ENCODE peak calls at places on chromosomes 7 and 10, in eight cellular contexts. U, J, X, V, B, T, L and H are unnamed samples.

GRCh38 chr7:158856883-158857668 is 718 bp downstream of the DYNC2I1 start:
- DNase-seq in V (no peak), X (no peak), L (no peak), B (no peak), J (no peak), U (peak), T (no peak), H (no peak)

GRCh38 chr10:126599949-126600627 is 70.4 kb downstream of the C10orf90 start:
- DNase-seq in U (no peak), X (no peak), B (no peak), T (no peak), L (no peak), J (no peak), V (no peak), H (no peak)

GRCh38 chr10:116104210-116104932 is 168.6 kb downstream of the GFRA1 start:
- DNase-seq in L (no peak), T (no peak), V (no peak), B (no peak), U (no peak), J (no peak), X (no peak), H (no peak)

GRCh38 chr7:104851268-104851667 is 162.7 kb upstream of the KMT2E start:
- DNase-seq in U (no peak), T (peak), B (no peak), J (no peak), V (no peak), X (no peak), L (no peak), H (no peak)

GRCh38 chr10:113459672-113460280 is 93.1 kb upstream of the HABP2 start:
- DNase-seq in L (no peak), U (no peak), J (no peak), B (no peak), V (no peak), T (no peak), X (no peak), H (no peak)

GRCh38 chr7:139774376-139774775 is 3.4 kb downstream of the HIPK2 start:
- DNase-seq in U (peak), B (peak), T (peak), J (no peak), X (no peak), V (no peak), L (no peak), H (no peak)

GRCh38 chr10:96719850-96720421 is 378 bp downstream of the PIK3AP1 start:
- DNase-seq in L (no peak), T (no peak), X (peak), V (no peak), U (no peak), J (peak), B (no peak), H (peak)

GRCh38 chr7:129785457-129786178 is 167.1 kb downstream of the UBE2H start:
- DNase-seq in X (no peak), U (no peak), T (no peak), V (no peak), B (no peak), L (no peak), J (no peak), H (peak)

GRCh38 chr10:132441818-132442217 is 44.8 kb downstream of the PWWP2B start:
- DNase-seq in U (no peak), X (no peak), J (no peak), T (no peak), L (no peak), V (no peak), B (no peak), H (no peak)

GRCh38 chr10:132443998-132444876 is 47.2 kb downstream of the PWWP2B start:
- DNase-seq in X (no peak), J (no peak), B (no peak), T (no peak), U (no peak), V (no peak), L (no peak), H (no peak)

GRCh38 chr10:132444877-132445351 is 47.9 kb downstream of the PWWP2B start:
- DNase-seq in V (no peak), X (peak), T (no peak), L (no peak), J (no peak), B (no peak), U (no peak), H (no peak)

GRCh38 chr10:132442636-132443035 is 45.6 kb downstream of the PWWP2B start:
- DNase-seq in X (no peak), T (no peak), L (no peak), J (no peak), U (no peak), V (no peak), B (no peak), H (no peak)

GRCh38 chr10:132443605-132443997 is 46.6 kb downstream of the PWWP2B start:
- DNase-seq in U (peak), L (no peak), X (peak), J (no peak), V (no peak), T (peak), B (peak), H (no peak)
- TF ChIP-seq CTCF in U (peak), L (peak), X (peak), J (peak), V (peak), T (peak), B (peak), H (no peak)

DNA sequence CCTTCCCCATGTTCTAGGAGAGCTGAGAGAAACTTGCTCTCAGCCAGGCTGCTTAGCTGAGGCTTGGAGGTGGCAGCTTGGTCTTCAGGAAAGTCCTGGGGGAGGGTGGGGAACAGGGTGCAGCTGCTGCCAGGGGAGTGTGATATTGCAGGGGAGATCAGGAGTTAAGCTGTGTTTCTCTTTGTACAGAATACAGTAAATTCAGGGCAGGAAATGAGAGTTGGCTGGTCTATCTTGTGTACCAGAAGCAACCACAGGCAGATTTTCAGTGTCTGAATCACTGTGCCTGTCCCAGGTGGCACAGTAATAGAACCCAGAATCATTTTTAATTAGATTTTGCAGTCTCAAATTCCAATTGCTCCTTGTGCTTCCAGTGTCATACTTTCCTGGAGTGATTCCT is 93.9 kb upstream of the TARP start:
- DNase-seq in B (no peak), V (no peak), U (no peak), T (peak), J (no peak), L (no peak), X (no peak), H (no peak)
- TF ChIP-seq CTCF in B (no peak), V (no peak), U (no peak), T (no peak), J (no peak), L (no peak), X (no peak), H (no peak)

GRCh38 chr7:138097064-138097741 is 20.9 kb downstream of the AKR1D1 start:
- DNase-seq in X (peak), L (no peak), J (no peak), B (no peak), T (peak), V (no peak), U (peak), H (peak)
- TF ChIP-seq CTCF in X (peak), L (peak), J (no peak), B (peak), T (peak), V (peak), U (peak), H (peak)

GRCh38 chr7:25391295-25391861 is 163.1 kb upstream of the NPVF start:
- DNase-seq in V (no peak), B (peak), L (no peak), X (peak), T (peak), U (peak), J (no peak), H (no peak)

GRCh38 chr7:25386311-25386744 is 158.0 kb upstream of the NPVF start:
- DNase-seq in T (no peak), B (no peak), J (no peak), X (no peak), L (no peak), V (no peak), U (no peak), H (no peak)

GRCh38 chr7:25388681-25389080 is 160.4 kb upstream of the NPVF start:
- DNase-seq in L (no peak), V (no peak), U (no peak), J (no peak), X (no peak), B (no peak), T (no peak), H (no peak)

GRCh38 chr7:25392571-25393338 is 164.5 kb upstream of the NPVF start:
- DNase-seq in U (no peak), J (no peak), B (no peak), T (no peak), V (no peak), L (no peak), X (no peak), H (peak)

GRCh38 chr7:25389489-25390106 is 161.3 kb upstream of the NPVF start:
- DNase-seq in J (no peak), L (no peak), X (peak), V (no peak), U (peak), B (no peak), T (peak), H (no peak)
- TF ChIP-seq CTCF in J (peak), L (peak), X (peak), V (peak), U (peak), B (peak), T (peak), H (peak)

DNA sequence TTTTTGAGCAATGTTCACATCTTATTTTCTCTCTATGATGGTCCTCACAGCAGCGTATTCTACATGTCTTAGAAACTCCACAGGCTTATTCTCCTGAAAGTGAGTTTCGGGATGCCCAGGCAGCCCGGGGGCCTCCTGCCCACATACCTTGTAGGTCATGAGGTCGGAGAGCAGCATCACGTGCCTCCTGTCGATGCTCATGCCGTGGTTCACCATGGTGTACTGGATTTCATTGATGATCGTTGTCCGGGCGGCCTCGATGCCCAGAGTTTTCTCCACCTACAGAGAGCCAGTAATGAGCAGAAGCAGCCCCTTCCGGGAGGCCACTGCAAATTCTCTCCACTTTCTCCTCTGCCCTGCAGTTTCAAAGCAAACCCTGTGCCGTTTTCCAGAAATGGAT is 48.0 kb downstream of the POLR3A start:
- DNase-seq in T (no peak), B (no peak), U (no peak), X (no peak), L (no peak), V (no peak), J (no peak), H (no peak)
- TF ChIP-seq CTCF in T (no peak), B (no peak), U (no peak), X (no peak), L (no peak), V (no peak), J (no peak), H (no peak)

DNA sequence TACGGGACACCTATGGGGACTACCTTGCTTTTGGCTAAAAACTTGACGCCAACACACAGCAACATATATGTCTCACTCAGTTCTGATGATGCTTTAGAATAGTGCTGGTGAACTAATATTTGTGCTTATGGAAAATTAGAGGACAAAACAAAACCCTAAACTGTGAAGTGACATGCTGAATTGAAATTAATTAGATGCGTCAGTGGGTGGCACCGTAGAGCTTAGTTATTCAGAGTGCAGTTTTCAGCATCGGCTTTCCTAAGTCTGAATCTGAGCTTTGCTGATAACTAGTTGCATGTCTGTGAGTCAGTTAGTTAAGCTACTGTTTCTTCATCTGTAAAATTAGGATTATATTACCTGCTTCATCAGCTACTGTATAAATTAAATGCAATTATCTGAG is 245.0 kb upstream of the SORCS1 start:
- DNase-seq in V (peak), J (no peak), U (peak), T (peak), L (no peak), B (no peak), X (no peak), H (no peak)
- TF ChIP-seq CTCF in V (peak), J (no peak), U (peak), T (no peak), L (peak), B (no peak), X (no peak), H (no peak)

GRCh38 chr10:61967298-61967697 is 65.8 kb downstream of the ARID5B start:
- DNase-seq in L (no peak), T (no peak), B (no peak), X (no peak), U (no peak), V (no peak), J (no peak), H (no peak)

GRCh38 chr10:61973169-61973568 is 71.7 kb downstream of the ARID5B start:
- DNase-seq in X (no peak), L (no peak), J (no peak), T (peak), V (no peak), U (peak), B (no peak), H (peak)

GRCh38 chr10:61971016-61971350 is 69.5 kb downstream of the ARID5B start:
- DNase-seq in V (no peak), B (no peak), X (no peak), T (peak), L (no peak), U (peak), J (no peak), H (no peak)

GRCh38 chr10:61973923-61974322 is 72.4 kb downstream of the ARID5B start:
- DNase-seq in V (no peak), L (no peak), B (no peak), J (no peak), T (peak), X (no peak), U (no peak), H (no peak)

GRCh38 chr10:61970182-61971015 is 68.9 kb downstream of the ARID5B start:
- DNase-seq in U (peak), V (no peak), L (no peak), T (peak), J (no peak), X (no peak), B (no peak), H (no peak)
- TF ChIP-seq CTCF in U (no peak), V (no peak), L (no peak), T (no peak), J (no peak), X (no peak), B (no peak), H (no peak)

GRCh38 chr7:44917465-44917864 is 32.1 kb upstream of the PURB start:
- DNase-seq in U (no peak), V (no peak), J (no peak), L (no peak), T (no peak), X (no peak), B (no peak), H (no peak)

GRCh38 chr7:44921607-44922350 is 36.4 kb upstream of the PURB start:
- DNase-seq in J (peak), T (peak), L (peak), X (peak), V (no peak), B (peak), U (peak), H (peak)

GRCh38 chr7:44920119-44920518 is 34.8 kb upstream of the PURB start:
- DNase-seq in T (no peak), U (no peak), B (no peak), V (no peak), L (no peak), X (no peak), J (no peak), H (no peak)

GRCh38 chr7:44918029-44918428 is 32.7 kb upstream of the PURB start:
- DNase-seq in T (no peak), L (no peak), U (no peak), V (no peak), B (no peak), J (no peak), X (no peak), H (no peak)

GRCh38 chr7:44922351-44922694 is 37.0 kb upstream of the PURB start:
- DNase-seq in L (no peak), X (no peak), V (no peak), B (no peak), J (no peak), T (no peak), U (no peak), H (no peak)
- TF ChIP-seq CTCF in L (peak), X (no peak), V (no peak), B (peak), J (no peak), T (no peak), U (no peak), H (peak)

GRCh38 chr7:24500599-24501451 is 72.4 kb upstream of the PALS2 start:
- DNase-seq in L (no peak), B (no peak), V (no peak), T (no peak), X (no peak), J (no peak), U (no peak), H (no peak)

GRCh38 chr7:24498439-24498838 is 74.8 kb upstream of the PALS2 start:
- DNase-seq in L (no peak), X (no peak), J (no peak), B (no peak), U (no peak), V (no peak), T (no peak), H (no peak)

GRCh38 chr7:24496031-24496430 is 77.2 kb upstream of the PALS2 start:
- DNase-seq in B (no peak), T (no peak), V (no peak), J (no peak), U (no peak), L (no peak), X (no peak), H (no peak)

GRCh38 chr7:24492576-24492975 is 80.7 kb upstream of the PALS2 start:
- DNase-seq in T (no peak), B (no peak), U (no peak), V (no peak), X (no peak), J (no peak), L (no peak), H (no peak)

DNA sequence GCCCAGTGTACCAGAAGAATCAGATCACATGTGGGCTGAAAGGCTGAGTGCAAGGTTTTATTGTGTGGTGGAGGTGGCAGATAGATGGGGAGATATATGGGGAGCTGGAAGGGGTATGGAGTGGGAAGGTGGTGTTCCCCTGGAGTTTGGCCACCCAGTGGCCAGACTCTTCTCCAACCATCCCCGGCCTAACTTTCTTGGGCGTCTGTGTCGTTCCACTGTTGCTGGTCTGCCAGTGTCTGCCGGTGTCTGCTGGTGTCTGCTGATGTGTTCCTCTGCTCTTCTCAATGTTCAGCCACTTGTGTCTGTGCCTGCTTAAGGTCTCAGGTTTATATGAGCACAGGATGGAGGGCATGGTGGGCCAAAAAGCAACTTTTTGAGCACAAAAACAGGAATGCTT is 78.4 kb upstream of the PALS2 start:
- DNase-seq in B (no peak), U (no peak), L (no peak), X (no peak), T (no peak), V (no peak), J (no peak), H (no peak)
- TF ChIP-seq CTCF in B (no peak), U (no peak), L (no peak), X (no peak), T (no peak), V (no peak), J (no peak), H (no peak)

DNA sequence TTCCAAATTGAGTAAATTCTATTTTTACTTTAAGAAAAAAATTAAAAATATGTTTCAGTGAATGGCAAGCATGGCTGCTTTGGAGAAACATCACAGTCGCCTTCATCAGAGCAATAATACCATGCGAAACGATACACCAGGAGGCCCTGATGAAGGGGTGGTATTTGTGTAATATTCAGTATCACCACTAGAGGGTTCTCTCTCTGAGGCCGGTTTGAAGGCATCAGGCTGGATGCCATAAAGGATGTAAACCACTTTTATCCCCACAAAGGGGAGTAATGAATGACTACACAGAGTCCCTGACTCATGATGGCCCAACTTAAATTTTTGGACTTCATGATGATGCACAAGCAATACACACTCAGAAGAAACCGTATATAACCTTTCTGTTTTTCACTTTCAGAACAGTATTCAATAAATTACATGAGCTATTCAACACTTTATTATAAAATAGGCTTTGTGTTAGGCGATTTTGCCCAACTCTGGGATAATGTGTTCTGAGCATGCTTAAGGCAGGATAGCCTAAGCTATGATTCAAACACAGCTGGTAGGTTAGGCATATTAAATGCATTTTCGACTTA is 95.5 kb downstream of the PPP1R17 start:
- DNase-seq in V (peak), X (peak), J (no peak), U (peak), T (peak), B (peak), L (no peak), H (no peak)
- TF ChIP-seq CTCF in V (peak), X (peak), J (peak), U (peak), T (peak), B (peak), L (peak), H (peak)